ENCODE peak calls at places on chromosomes 16 and 17, in four cellular contexts. K is K562, R is H1, P is GM12878. N is an unnamed sample.

GRCh38 chr16:21260870-21261791 is 17.0 kb downstream of the CRYM start:
- DNase-seq in K (peak), R (no peak), P (no peak), N (peak)

GRCh38 chr16:57825298-57826039 is 23.2 kb upstream of the KIFC3 start:
- DNase-seq in K (no peak), R (no peak), P (no peak), N (no peak)

GRCh38 chr17:64399071-64399766 is 8.6 kb upstream of the PECAM1 start:
- DNase-seq in K (no peak), R (no peak), P (no peak), N (no peak)

GRCh38 chr16:57855188-57855587 is 52.9 kb upstream of the KIFC3 start:
- DNase-seq in K (no peak), R (no peak), P (no peak), N (no peak)

GRCh38 chr17:39339272-39339671 is 62.2 kb downstream of the FBXL20 start:
- DNase-seq in K (no peak), R (no peak), P (no peak), N (no peak)

GRCh38 chr17:80938556-80938955 is 53.1 kb upstream of the CHMP6 start:
- DNase-seq in K (no peak), R (no peak), P (no peak), N (no peak)

GRCh38 chr16:75044800-75045361 is 46.1 kb downstream of the ZNRF1 start:
- DNase-seq in K (no peak), R (no peak), P (no peak), N (no peak)

GRCh38 chr16:9012848-9013507 is 49.3 kb upstream of the USP7 start:
- DNase-seq in K (no peak), R (peak), P (no peak), N (no peak)

GRCh38 chr17:9002610-9003354 is 18.5 kb upstream of the NTN1 start:
- DNase-seq in K (no peak), R (peak), P (no peak), N (no peak)

GRCh38 chr17:48910370-48910769 is 2.2 kb downstream of the UBE2Z start:
- DNase-seq in K (no peak), R (no peak), P (no peak), N (peak)

GRCh38 chr17:20133552-20133951 is 124.4 kb downstream of the SPECC1 start:
- DNase-seq in K (no peak), R (no peak), P (no peak), N (no peak)

GRCh38 chr17:35051579-35052239 is 11.8 kb downstream of the RFFL start:
- DNase-seq in K (no peak), R (no peak), P (no peak), N (peak)

GRCh38 chr17:1645207-1646171 is at the start of gene SCARF1:
- DNase-seq in K (no peak), R (no peak), P (no peak), N (no peak)

GRCh38 chr16:73066321-73066926 is 18.5 kb upstream of the ZFHX3 start:
- DNase-seq in K (no peak), R (peak), P (no peak), N (no peak)

GRCh38 chr16:12061336-12062055 is 85.0 kb downstream of the SNX29 start:
- DNase-seq in K (peak), R (no peak), P (no peak), N (no peak)

GRCh38 chr16:24164402-24164801 is 91.7 kb upstream of the CACNG3 start:
- DNase-seq in K (no peak), R (no peak), P (no peak), N (no peak)

GRCh38 chr17:16463341-16464000 is 28.5 kb downstream of the LRRC75A start:
- DNase-seq in K (no peak), R (no peak), P (no peak), N (no peak)
- TF ChIP-seq HDAC6 in K (no peak), R (no peak), P (no peak), N (no peak)

GRCh38 chr16:85553436-85554113 is 59.5 kb upstream of the GSE1 start:
- DNase-seq in K (no peak), R (peak), P (no peak), N (peak)

GRCh38 chr16:85556456-85557082 is 56.6 kb upstream of the GSE1 start:
- DNase-seq in K (peak), R (peak), P (no peak), N (no peak)

GRCh38 chr16:85555549-85556455 is 57.3 kb upstream of the GSE1 start:
- DNase-seq in K (peak), R (peak), P (no peak), N (peak)

GRCh38 chr16:85554114-85554790 is 58.9 kb upstream of the GSE1 start:
- DNase-seq in K (peak), R (no peak), P (peak), N (peak)

DNA sequence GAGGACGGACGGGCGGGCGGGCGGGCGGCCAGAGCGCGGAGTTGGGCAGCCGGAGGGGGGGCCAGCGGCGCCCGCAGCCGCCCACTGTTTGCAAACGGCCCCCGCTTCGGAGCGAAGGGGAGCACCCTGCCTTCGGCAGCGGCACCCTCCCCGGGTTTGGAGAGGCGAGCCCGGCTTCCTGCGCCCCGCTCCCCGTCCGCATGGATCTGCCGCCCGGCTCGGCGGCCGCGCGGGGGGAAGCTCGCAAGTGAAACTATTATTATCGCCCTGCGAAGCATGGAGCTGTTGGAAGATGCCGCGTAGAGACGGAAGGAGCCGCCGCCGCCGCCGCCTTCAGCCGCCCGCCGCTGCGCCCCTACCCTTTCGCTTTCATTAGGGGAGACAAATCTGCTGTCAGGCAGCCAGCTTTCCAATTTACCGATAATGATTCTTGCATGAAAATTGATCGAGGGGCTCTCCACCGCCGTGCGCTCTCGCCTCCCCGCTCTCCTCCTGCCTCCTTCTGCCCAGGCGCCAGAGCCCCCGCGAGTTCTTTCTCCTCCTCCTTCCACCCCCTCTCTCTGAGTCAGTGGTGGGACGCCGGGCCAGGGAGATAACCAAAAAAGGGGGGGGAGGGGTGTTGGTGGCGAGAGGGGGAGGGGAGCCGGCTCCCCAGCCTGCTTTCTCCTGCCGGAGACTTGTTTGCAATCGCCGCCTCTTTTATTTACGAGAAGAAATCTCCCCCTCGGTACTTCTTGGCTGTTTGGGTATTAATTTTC is 58.2 kb upstream of the GSE1 start:
- DNase-seq in K (peak), R (no peak), P (no peak), N (no peak)
- TF ChIP-seq HDAC6 in K (no peak), R (no peak), P (no peak), N (no peak)

GRCh38 chr16:46950009-46950408 is 23.5 kb downstream of the DNAJA2 start:
- DNase-seq in K (no peak), R (no peak), P (no peak), N (no peak)
- TF ChIP-seq HDAC6 in K (no peak), R (no peak), P (no peak), N (no peak)

GRCh38 chr17:72342582-72343527 is 222.0 kb downstream of the SOX9 start:
- DNase-seq in K (peak), R (no peak), P (no peak), N (no peak)
- TF ChIP-seq HDAC6 in K (no peak), R (no peak), P (no peak), N (no peak)

GRCh38 chr17:28029033-28029432 is 13.4 kb upstream of the NLK start:
- DNase-seq in K (peak), R (no peak), P (no peak), N (no peak)
- TF ChIP-seq HDAC6 in K (no peak), R (no peak), P (no peak), N (no peak)

DNA sequence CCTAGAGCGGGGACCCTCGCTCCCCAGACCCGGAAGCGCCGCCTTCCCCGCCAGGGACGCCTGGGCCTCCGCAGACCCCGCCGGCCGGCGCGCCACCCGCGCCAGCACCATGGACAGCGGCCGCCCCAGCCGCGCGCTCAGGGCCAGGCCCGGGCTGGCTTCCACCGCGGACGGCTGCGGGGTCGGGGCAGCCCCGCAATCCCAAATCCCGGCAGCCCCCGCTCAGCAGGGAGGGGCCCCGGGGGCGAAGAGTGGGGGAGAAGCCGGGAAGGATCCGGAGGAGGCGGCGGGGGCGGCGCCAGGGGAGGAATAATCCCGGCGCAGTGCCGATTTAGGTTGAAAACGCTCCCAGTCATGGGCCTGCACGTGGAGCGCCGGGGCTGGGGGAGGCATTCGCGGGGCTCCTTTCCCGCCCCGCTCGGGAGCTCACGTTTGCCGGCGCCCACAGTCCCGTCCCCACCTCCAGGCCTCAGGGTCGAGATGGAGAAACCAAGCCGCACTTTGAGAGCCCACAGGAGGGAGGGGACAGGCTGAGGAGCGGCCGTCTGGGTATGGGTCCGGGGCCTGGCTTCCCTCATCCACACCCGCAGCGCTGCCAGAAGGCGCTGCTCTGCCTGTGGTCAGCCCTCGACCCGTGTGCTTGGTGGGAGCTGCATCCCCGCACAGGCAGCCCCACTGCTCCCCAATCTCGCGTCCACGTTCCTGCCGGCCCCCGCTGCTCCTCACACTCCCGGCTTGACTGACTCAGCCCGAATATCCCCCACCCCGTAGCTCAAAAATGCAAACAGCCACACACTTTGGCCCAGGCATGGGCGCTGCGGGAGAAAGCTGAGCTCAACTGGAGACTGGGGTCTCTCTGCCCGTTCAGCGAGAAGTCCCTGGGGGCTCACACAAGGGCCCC is 4.7 kb downstream of the FBXL16 start:
- DNase-seq in K (peak), R (peak), P (no peak), N (no peak)
- TF ChIP-seq HDAC6 in K (no peak), R (no peak), P (no peak), N (no peak)